ENCODE peak calls at places on chromosome X, in ten cellular contexts. C is GM19239, Z is AG20443, T is naive B cell, H is cardiac fibroblast, L is AG09309, Q is RPMI8226, V is NCI-H1105, F is lung microvascular endothelial cell, R is CD14-positive monocyte. X is an unnamed sample.

GRCh38 chrX:153634832-153635231 is 12.2 kb upstream of the DUSP9 start:
- DNase-seq in C (no peak), Z (no peak), T (no peak), H (no peak), L (no peak), Q (no peak), V (no peak), F (no peak), R (no peak), X (no peak)

GRCh38 chrX:49884290-49884862 is 5.1 kb downstream of the USP27X start:
- DNase-seq in C (peak), Z (peak), T (peak), H (peak), L (no peak), Q (peak), V (peak), F (peak), R (peak), X (peak)

GRCh38 chrX:136028383-136028984 is 43.2 kb downstream of the SLC9A6 start:
- DNase-seq in C (no peak), Z (peak), T (peak), H (peak), L (peak), Q (peak), V (peak), F (peak), R (no peak), X (no peak)

GRCh38 chrX:373641-374471 is 12.9 kb downstream of the PPP2R3B start:
- DNase-seq in C (no peak), Z (peak), T (no peak), H (peak), L (no peak), Q (no peak), V (no peak), F (peak), R (no peak), X (peak)

GRCh38 chrX:110795645-110796510 is at the start of gene CHRDL1:
- DNase-seq in C (no peak), Z (peak), T (no peak), H (no peak), L (no peak), Q (peak), V (peak), F (no peak), R (no peak), X (no peak)

GRCh38 chrX:1416965-1417760 is 25.2 kb upstream of the SLC25A6 start:
- DNase-seq in C (no peak), Z (no peak), T (no peak), H (no peak), L (no peak), Q (no peak), V (no peak), F (no peak), R (no peak), X (no peak)

GRCh38 chrX:39840141-39841126 is 257.3 kb downstream of the BCOR start:
- DNase-seq in C (no peak), Z (no peak), T (no peak), H (no peak), L (no peak), Q (no peak), V (no peak), F (no peak), R (no peak), X (no peak)

GRCh38 chrX:153433781-153434285 is 12.0 kb downstream of the TREX2 start:
- DNase-seq in C (no peak), Z (no peak), T (no peak), H (no peak), L (no peak), Q (no peak), V (no peak), F (no peak), R (no peak), X (no peak)

GRCh38 chrX:20231598-20231997 is 35.1 kb downstream of the RPS6KA3 start:
- DNase-seq in C (no peak), Z (peak), T (no peak), H (no peak), L (no peak), Q (no peak), V (no peak), F (no peak), R (no peak), X (no peak)

GRCh38 chrX:151984328-151984727 is 9.9 kb upstream of the GABRE start:
- DNase-seq in C (no peak), Z (peak), T (no peak), H (peak), L (peak), Q (no peak), V (no peak), F (peak), R (no peak), X (no peak)

GRCh38 chrX:85865324-85865723 is 182.0 kb downstream of the CHM start:
- DNase-seq in C (no peak), Z (no peak), T (no peak), H (no peak), L (no peak), Q (no peak), V (no peak), F (no peak), R (no peak), X (no peak)

GRCh38 chrX:46686003-46686645 is 72.8 kb downstream of the SLC9A7 start:
- DNase-seq in C (no peak), Z (peak), T (peak), H (peak), L (no peak), Q (peak), V (no peak), F (peak), R (peak), X (no peak)

GRCh38 chrX:57596109-57596870 is 4.5 kb downstream of the ZXDB start:
- DNase-seq in C (no peak), Z (no peak), T (no peak), H (peak), L (no peak), Q (no peak), V (no peak), F (no peak), R (no peak), X (no peak)

GRCh38 chrX:71128915-71129765 is 10.7 kb downstream of the MED12 start:
- DNase-seq in C (peak), Z (peak), T (peak), H (peak), L (no peak), Q (peak), V (peak), F (peak), R (peak), X (no peak)

GRCh38 chrX:40277672-40278071 is 179.9 kb upstream of the BCOR start:
- DNase-seq in C (no peak), Z (no peak), T (no peak), H (no peak), L (no peak), Q (no peak), V (no peak), F (no peak), R (no peak), X (no peak)